ENCODE peak calls at places on chromosomes 3 and 15, in five cellular contexts. O is psoas muscle, H is T-cell, K is nephron progenitor cell, Q is GM23338. Z is an unnamed sample.

GRCh38 chr3:8681349-8681748 is 36.8 kb upstream of the SSUH2 start:
- DNase-seq in O (no peak), H (no peak), K (no peak), Q (no peak), Z (no peak)

GRCh38 chr15:63626955-63627354 is 29.8 kb downstream of the FBXL22 start:
- DNase-seq in O (no peak), H (no peak), K (no peak), Q (no peak), Z (no peak)

GRCh38 chr3:32359766-32360513 is 31.7 kb upstream of the CMTM7 start:
- DNase-seq in O (no peak), H (no peak), K (no peak), Q (peak), Z (peak)

GRCh38 chr3:171833775-171834460 is 9.2 kb upstream of the TMEM212 start:
- DNase-seq in O (no peak), H (no peak), K (no peak), Q (peak), Z (no peak)

GRCh38 chr3:46466871-46467403 is 2.2 kb upstream of the LTF start:
- DNase-seq in O (no peak), H (no peak), K (no peak), Q (no peak), Z (no peak)

GRCh38 chr3:95738045-95738444 is 1076.3 kb upstream of the EPHA6 start:
- DNase-seq in O (no peak), H (no peak), K (no peak), Q (peak), Z (no peak)

GRCh38 chr3:172201136-172201989 is 162.0 kb downstream of the FNDC3B start:
- DNase-seq in O (peak), H (no peak), K (no peak), Q (no peak), Z (no peak)

GRCh38 chr3:146431240-146431639 is 38.1 kb downstream of the PLSCR2 start:
- DNase-seq in O (no peak), H (no peak), K (no peak), Q (no peak), Z (no peak)

GRCh38 chr3:104992618-104993017 is 374.1 kb upstream of the ALCAM start:
- DNase-seq in O (no peak), H (no peak), K (no peak), Q (no peak), Z (no peak)

GRCh38 chr3:9906480-9906879 is 3.8 kb downstream of the IL17RE start:
- DNase-seq in O (no peak), H (no peak), K (no peak), Q (no peak), Z (no peak)

GRCh38 chr3:47339951-47340350 is 40.9 kb upstream of the PTPN23 start:
- DNase-seq in O (no peak), H (no peak), K (no peak), Q (no peak), Z (no peak)

GRCh38 chr3:127170794-127171193 is 22.1 kb upstream of the PRR23E start:
- DNase-seq in O (no peak), H (no peak), K (peak), Q (no peak), Z (no peak)

GRCh38 chr3:101195951-101196713 is 124.2 kb downstream of the IMPG2 start:
- DNase-seq in O (no peak), H (no peak), K (no peak), Q (peak), Z (no peak)

GRCh38 chr3:32448686-32449474 is 53.8 kb downstream of the CMTM6 start:
- DNase-seq in O (no peak), H (no peak), K (no peak), Q (no peak), Z (no peak)

GRCh38 chr3:39166134-39166710 is 12.8 kb upstream of the CSRNP1 start:
- DNase-seq in O (no peak), H (no peak), K (no peak), Q (no peak), Z (no peak)

GRCh38 chr3:27632431-27633223 is 89.5 kb downstream of the EOMES start:
- DNase-seq in O (peak), H (peak), K (peak), Q (peak), Z (peak)

GRCh38 chr3:35071768-35072167 is 567.6 kb upstream of the ARPP21 start:
- DNase-seq in O (no peak), H (no peak), K (no peak), Q (no peak), Z (no peak)

GRCh38 chr3:101803152-101803782 is 24.3 kb downstream of the NXPE3 start:
- DNase-seq in O (no peak), H (no peak), K (peak), Q (peak), Z (no peak)

GRCh38 chr3:120344349-120344748 is 4.8 kb downstream of the LRRC58 start:
- DNase-seq in O (no peak), H (no peak), K (no peak), Q (no peak), Z (no peak)

GRCh38 chr15:40115670-40116093 is 7.0 kb upstream of the BMF start:
- DNase-seq in O (no peak), H (no peak), K (peak), Q (peak), Z (peak)

GRCh38 chr15:99844150-99844549 is 110.9 kb upstream of the LYSMD4 start:
- DNase-seq in O (no peak), H (no peak), K (no peak), Q (no peak), Z (no peak)

GRCh38 chr3:107825556-107825955 is 265.3 kb downstream of the CD47 start:
- DNase-seq in O (no peak), H (no peak), K (no peak), Q (no peak), Z (no peak)

GRCh38 chr15:69810441-69811071 is 287.2 kb downstream of the TLE3 start:
- DNase-seq in O (peak), H (no peak), K (no peak), Q (no peak), Z (no peak)

GRCh38 chr15:84926491-84927220 is 42.2 kb downstream of the SLC28A1 start:
- DNase-seq in O (no peak), H (no peak), K (no peak), Q (no peak), Z (no peak)

GRCh38 chr3:122484985-122485384 is 29.8 kb downstream of the KPNA1 start:
- DNase-seq in O (peak), H (no peak), K (no peak), Q (no peak), Z (no peak)